ENCODE peak calls at places on chromosome 10, in nine cellular contexts. One of them, this sample, is unnamed. For H3K9me3, the result is how much of the 10 kb centered on the place peaks cover.

GRCh38 chr10:102579206-102579790 is 65.0 kb upstream of the TRIM8 start:
- DNase-seq in mucosa of descending colon: no peak
- DNase-seq in cardiac muscle cell: peak
- DNase-seq in CD8-positive, alpha-beta T cell: no peak
- DNase-seq in transverse colon: no peak
- DNase-seq in lung: no peak
- DNase-seq in upper lobe of right lung: no peak
- DNase-seq in tibial artery: no peak
- DNase-seq in A549: no peak
- DNase-seq in this sample: no peak

GRCh38 chr10:53233759-53234158 is 461.2 kb upstream of the MBL2 start:
- DNase-seq in mucosa of descending colon: no peak
- DNase-seq in cardiac muscle cell: no peak
- DNase-seq in CD8-positive, alpha-beta T cell: no peak
- DNase-seq in transverse colon: no peak
- DNase-seq in lung: no peak
- DNase-seq in upper lobe of right lung: no peak
- DNase-seq in tibial artery: no peak
- DNase-seq in A549: no peak
- DNase-seq in this sample: no peak

GRCh38 chr10:5632430-5632829 is 34.0 kb downstream of the ASB13 start:
- DNase-seq in mucosa of descending colon: peak
- DNase-seq in cardiac muscle cell: no peak
- DNase-seq in CD8-positive, alpha-beta T cell: no peak
- DNase-seq in transverse colon: peak
- DNase-seq in lung: peak
- DNase-seq in upper lobe of right lung: peak
- DNase-seq in tibial artery: peak
- DNase-seq in A549: peak
- DNase-seq in this sample: no peak

GRCh38 chr10:105183506-105183905 is 542.4 kb downstream of the SORCS3 start:
- DNase-seq in mucosa of descending colon: no peak
- DNase-seq in cardiac muscle cell: no peak
- DNase-seq in CD8-positive, alpha-beta T cell: no peak
- DNase-seq in transverse colon: no peak
- DNase-seq in lung: no peak
- DNase-seq in upper lobe of right lung: no peak
- DNase-seq in tibial artery: no peak
- DNase-seq in A549: no peak
- DNase-seq in this sample: no peak

GRCh38 chr10:68231106-68231901 is 609 bp downstream of the ATOH7 start:
- DNase-seq in mucosa of descending colon: peak
- DNase-seq in cardiac muscle cell: peak
- DNase-seq in CD8-positive, alpha-beta T cell: no peak
- DNase-seq in transverse colon: peak
- DNase-seq in lung: peak
- DNase-seq in upper lobe of right lung: peak
- DNase-seq in tibial artery: peak
- DNase-seq in A549: peak
- DNase-seq in this sample: peak

GRCh38 chr10:111872591-111872990 is 311.0 kb downstream of the GPAM start:
- DNase-seq in mucosa of descending colon: no peak
- DNase-seq in cardiac muscle cell: no peak
- DNase-seq in CD8-positive, alpha-beta T cell: no peak
- DNase-seq in transverse colon: no peak
- DNase-seq in lung: no peak
- DNase-seq in upper lobe of right lung: no peak
- DNase-seq in tibial artery: no peak
- DNase-seq in A549: no peak
- DNase-seq in this sample: no peak

GRCh38 chr10:44864637-44865288 is 46.4 kb upstream of the TMEM72 start:
- DNase-seq in mucosa of descending colon: peak
- DNase-seq in cardiac muscle cell: peak
- DNase-seq in CD8-positive, alpha-beta T cell: peak
- DNase-seq in transverse colon: peak
- DNase-seq in lung: peak
- DNase-seq in upper lobe of right lung: peak
- DNase-seq in tibial artery: peak
- DNase-seq in A549: peak
- DNase-seq in this sample: peak

GRCh38 chr10:79098596-79099015 is 29.8 kb downstream of the ZMIZ1 start:
- DNase-seq in mucosa of descending colon: no peak
- DNase-seq in cardiac muscle cell: no peak
- DNase-seq in CD8-positive, alpha-beta T cell: no peak
- DNase-seq in transverse colon: no peak
- DNase-seq in lung: no peak
- DNase-seq in upper lobe of right lung: no peak
- DNase-seq in tibial artery: no peak
- DNase-seq in A549: no peak
- DNase-seq in this sample: no peak

GRCh38 chr10:73060738-73061635 is 35.7 kb downstream of the P4HA1 start:
- DNase-seq in mucosa of descending colon: no peak
- DNase-seq in cardiac muscle cell: peak
- DNase-seq in CD8-positive, alpha-beta T cell: no peak
- DNase-seq in transverse colon: no peak
- DNase-seq in lung: no peak
- DNase-seq in upper lobe of right lung: no peak
- DNase-seq in tibial artery: no peak
- DNase-seq in A549: peak
- DNase-seq in this sample: no peak

GRCh38 chr10:78543026-78543748 is 509.5 kb downstream of the RPS24 start:
- DNase-seq in mucosa of descending colon: no peak
- DNase-seq in cardiac muscle cell: no peak
- DNase-seq in CD8-positive, alpha-beta T cell: no peak
- DNase-seq in transverse colon: no peak
- DNase-seq in lung: no peak
- DNase-seq in upper lobe of right lung: no peak
- DNase-seq in tibial artery: no peak
- DNase-seq in A549: no peak
- DNase-seq in this sample: no peak

GRCh38 chr10:114278140-114278883 is 39.3 kb downstream of the VWA2 start:
- DNase-seq in mucosa of descending colon: no peak
- DNase-seq in cardiac muscle cell: no peak
- DNase-seq in CD8-positive, alpha-beta T cell: no peak
- DNase-seq in transverse colon: no peak
- DNase-seq in lung: no peak
- DNase-seq in upper lobe of right lung: peak
- DNase-seq in tibial artery: peak
- DNase-seq in A549: no peak
- DNase-seq in this sample: no peak

GRCh38 chr10:47404446-47404845 is 20.4 kb upstream of the ZNF488 start:
- DNase-seq in mucosa of descending colon: no peak
- DNase-seq in cardiac muscle cell: no peak
- DNase-seq in CD8-positive, alpha-beta T cell: no peak
- DNase-seq in transverse colon: no peak
- DNase-seq in lung: no peak
- DNase-seq in upper lobe of right lung: peak
- DNase-seq in tibial artery: no peak
- DNase-seq in A549: no peak
- DNase-seq in this sample: no peak

GRCh38 chr10:94027197-94027596 is 33.5 kb downstream of the PLCE1 start:
- DNase-seq in mucosa of descending colon: no peak
- DNase-seq in cardiac muscle cell: peak
- DNase-seq in CD8-positive, alpha-beta T cell: no peak
- DNase-seq in transverse colon: no peak
- DNase-seq in lung: no peak
- DNase-seq in upper lobe of right lung: no peak
- DNase-seq in tibial artery: no peak
- DNase-seq in A549: peak
- DNase-seq in this sample: no peak
- H3K9me3 ChIP-seq in mucosa of descending colon: under half
- H3K9me3 ChIP-seq in cardiac muscle cell: under half
- H3K9me3 ChIP-seq in CD8-positive, alpha-beta T cell: under half
- H3K9me3 ChIP-seq in transverse colon: under half
- H3K9me3 ChIP-seq in lung: under half
- H3K9me3 ChIP-seq in upper lobe of right lung: under half
- H3K9me3 ChIP-seq in tibial artery: under half
- H3K9me3 ChIP-seq in A549: half or more
- H3K9me3 ChIP-seq in this sample: under half

DNA sequence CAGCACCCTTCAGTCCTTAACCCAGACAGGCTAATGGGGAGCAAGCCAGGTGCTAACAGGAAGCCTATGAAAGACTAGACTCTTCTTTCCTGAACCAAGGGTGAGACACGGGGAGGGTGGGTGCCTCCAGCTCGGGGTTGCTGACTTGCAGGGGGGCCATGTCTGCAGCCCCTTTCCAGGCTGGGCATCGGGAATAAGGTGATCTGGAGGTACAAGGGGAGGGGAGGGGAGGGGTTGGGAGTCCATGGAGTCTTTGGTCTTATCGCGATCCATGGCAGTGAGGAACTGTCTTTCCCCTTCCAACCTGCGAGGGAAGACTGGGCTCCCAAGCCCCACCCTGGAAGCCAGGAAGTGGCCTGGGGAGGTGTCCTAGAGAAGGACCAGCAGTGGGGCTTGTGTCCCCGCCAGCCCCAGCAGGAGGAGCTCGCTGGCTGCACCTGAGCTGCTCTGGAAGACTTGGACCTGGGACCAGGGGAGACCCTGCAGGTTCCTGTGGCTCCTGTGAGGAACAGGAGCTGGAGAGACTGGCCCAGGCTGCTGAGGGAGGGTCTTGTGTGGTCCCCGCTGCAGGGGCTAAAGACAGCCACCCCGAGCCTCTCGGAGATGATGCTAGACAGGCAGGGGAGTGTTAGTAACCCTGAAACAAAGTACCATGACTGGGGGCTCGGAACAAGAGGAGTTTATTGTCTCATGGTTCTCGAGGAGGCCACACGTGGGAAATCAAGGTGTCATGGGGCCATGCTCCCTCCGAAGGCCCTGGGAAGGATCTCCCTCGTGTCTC is 348.1 kb downstream of the GLRX3 start:
- DNase-seq in mucosa of descending colon: no peak
- DNase-seq in cardiac muscle cell: no peak
- DNase-seq in CD8-positive, alpha-beta T cell: no peak
- DNase-seq in transverse colon: no peak
- DNase-seq in lung: no peak
- DNase-seq in upper lobe of right lung: no peak
- DNase-seq in tibial artery: no peak
- DNase-seq in A549: no peak
- DNase-seq in this sample: no peak
- H3K9me3 ChIP-seq in mucosa of descending colon: under half
- H3K9me3 ChIP-seq in cardiac muscle cell: under half
- H3K9me3 ChIP-seq in CD8-positive, alpha-beta T cell: under half
- H3K9me3 ChIP-seq in transverse colon: under half
- H3K9me3 ChIP-seq in lung: under half
- H3K9me3 ChIP-seq in upper lobe of right lung: under half
- H3K9me3 ChIP-seq in tibial artery: under half
- H3K9me3 ChIP-seq in A549: under half
- H3K9me3 ChIP-seq in this sample: under half

GRCh38 chr10:77120012-77120411 is 517.6 kb downstream of the KCNMA1 start:
- DNase-seq in mucosa of descending colon: no peak
- DNase-seq in cardiac muscle cell: no peak
- DNase-seq in CD8-positive, alpha-beta T cell: no peak
- DNase-seq in transverse colon: no peak
- DNase-seq in lung: no peak
- DNase-seq in upper lobe of right lung: no peak
- DNase-seq in tibial artery: no peak
- DNase-seq in A549: no peak
- DNase-seq in this sample: no peak

GRCh38 chr10:77116904-77117303 is 520.7 kb downstream of the KCNMA1 start:
- DNase-seq in mucosa of descending colon: no peak
- DNase-seq in cardiac muscle cell: no peak
- DNase-seq in CD8-positive, alpha-beta T cell: no peak
- DNase-seq in transverse colon: no peak
- DNase-seq in lung: no peak
- DNase-seq in upper lobe of right lung: no peak
- DNase-seq in tibial artery: no peak
- DNase-seq in A549: no peak
- DNase-seq in this sample: no peak

GRCh38 chr10:77117501-77117900 is 520.1 kb downstream of the KCNMA1 start:
- DNase-seq in mucosa of descending colon: no peak
- DNase-seq in cardiac muscle cell: no peak
- DNase-seq in CD8-positive, alpha-beta T cell: no peak
- DNase-seq in transverse colon: no peak
- DNase-seq in lung: no peak
- DNase-seq in upper lobe of right lung: no peak
- DNase-seq in tibial artery: no peak
- DNase-seq in A549: no peak
- DNase-seq in this sample: no peak

GRCh38 chr10:77120697-77121096 is 516.9 kb downstream of the KCNMA1 start:
- DNase-seq in mucosa of descending colon: no peak
- DNase-seq in cardiac muscle cell: no peak
- DNase-seq in CD8-positive, alpha-beta T cell: no peak
- DNase-seq in transverse colon: no peak
- DNase-seq in lung: no peak
- DNase-seq in upper lobe of right lung: no peak
- DNase-seq in tibial artery: no peak
- DNase-seq in A549: no peak
- DNase-seq in this sample: no peak

DNA sequence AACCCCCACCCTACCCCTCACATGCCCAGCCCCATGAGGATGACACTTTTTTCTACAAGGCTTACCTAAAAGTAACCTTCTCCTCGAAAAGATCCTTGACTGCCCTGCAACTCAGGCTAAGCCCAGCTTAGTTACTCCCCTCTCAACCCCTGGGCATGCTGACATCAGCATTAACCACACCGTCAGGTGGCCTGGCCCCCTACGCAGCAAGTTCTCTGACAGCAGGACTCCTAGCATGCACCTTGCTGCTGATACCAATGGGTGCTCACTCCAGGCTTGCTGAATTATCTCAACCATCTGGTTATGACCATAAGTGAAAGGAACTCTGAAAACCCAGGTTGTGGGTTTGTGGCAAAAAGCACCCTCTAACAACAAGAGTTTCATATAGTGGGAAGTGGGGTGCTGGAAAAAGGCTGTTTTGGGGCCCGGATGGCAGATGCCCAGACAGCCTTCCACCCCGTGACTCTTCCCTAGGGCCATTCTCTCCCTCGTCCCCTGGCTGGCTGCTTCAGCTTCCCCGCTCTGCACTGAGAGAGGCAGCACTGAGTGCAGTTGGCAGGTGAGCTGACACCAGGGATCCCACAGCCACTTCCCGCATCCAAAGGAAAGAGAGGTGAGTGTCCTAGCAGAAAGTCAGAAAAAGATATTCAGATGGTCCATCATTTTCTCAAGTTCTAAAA is 518.9 kb downstream of the KCNMA1 start:
- DNase-seq in mucosa of descending colon: no peak
- DNase-seq in cardiac muscle cell: no peak
- DNase-seq in CD8-positive, alpha-beta T cell: no peak
- DNase-seq in transverse colon: no peak
- DNase-seq in lung: no peak
- DNase-seq in upper lobe of right lung: no peak
- DNase-seq in tibial artery: no peak
- DNase-seq in A549: no peak
- DNase-seq in this sample: no peak
- H3K9me3 ChIP-seq in mucosa of descending colon: under half
- H3K9me3 ChIP-seq in cardiac muscle cell: under half
- H3K9me3 ChIP-seq in CD8-positive, alpha-beta T cell: under half
- H3K9me3 ChIP-seq in transverse colon: under half
- H3K9me3 ChIP-seq in lung: under half
- H3K9me3 ChIP-seq in upper lobe of right lung: under half
- H3K9me3 ChIP-seq in tibial artery: under half
- H3K9me3 ChIP-seq in A549: under half
- H3K9me3 ChIP-seq in this sample: under half

DNA sequence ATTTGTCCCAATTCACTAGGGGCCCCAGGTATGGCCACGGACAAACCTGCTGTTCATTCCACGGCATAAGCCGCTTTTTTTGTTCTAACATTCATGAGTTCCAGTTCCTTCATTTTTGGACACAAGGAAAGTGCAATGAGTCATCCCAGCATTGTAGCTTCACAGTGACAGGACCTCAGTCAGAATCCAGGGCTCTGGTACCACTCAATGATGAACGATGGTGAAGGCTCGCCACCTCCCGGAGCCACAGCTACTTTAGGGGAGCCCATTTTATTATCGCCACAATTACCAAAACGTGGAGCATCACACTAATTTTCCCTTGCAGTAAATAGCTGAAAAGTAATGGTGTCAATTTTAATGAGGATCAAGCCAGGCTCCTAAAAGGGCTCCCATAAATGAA is 62.9 kb downstream of the FGFR2 start:
- DNase-seq in mucosa of descending colon: no peak
- DNase-seq in cardiac muscle cell: no peak
- DNase-seq in CD8-positive, alpha-beta T cell: no peak
- DNase-seq in transverse colon: no peak
- DNase-seq in lung: no peak
- DNase-seq in upper lobe of right lung: no peak
- DNase-seq in tibial artery: no peak
- DNase-seq in A549: no peak
- DNase-seq in this sample: no peak
- H3K9me3 ChIP-seq in mucosa of descending colon: under half
- H3K9me3 ChIP-seq in cardiac muscle cell: under half
- H3K9me3 ChIP-seq in CD8-positive, alpha-beta T cell: under half
- H3K9me3 ChIP-seq in transverse colon: under half
- H3K9me3 ChIP-seq in lung: under half
- H3K9me3 ChIP-seq in upper lobe of right lung: under half
- H3K9me3 ChIP-seq in tibial artery: under half
- H3K9me3 ChIP-seq in A549: under half
- H3K9me3 ChIP-seq in this sample: under half

This sample was measured in T-helper 17 cell.